ENCODE peak calls at places on chromosomes 4 and X, in four cellular contexts. T, A, L and E are unnamed samples.
A peak's percentile ranks its signal among the peaks of the same experiment; 100 is the strongest.

GRCh38 chr4:98609946-98610345 is 48.5 kb downstream of the TSPAN5 start:
- DNase-seq in A (no peak), T (no peak), L (no peak), E (no peak)

GRCh38 chrX:24528605-24529004 is 63.5 kb downstream of the PDK3 start:
- DNase-seq in T (no peak), L (no peak), A (no peak), E (no peak)

GRCh38 chr4:189769131-189769530 is 171.5 kb upstream of the FRG1 start:
- DNase-seq in L (no peak), T (no peak), A (no peak), E (no peak)

GRCh38 chr4:140568507-140569306 is at the start of gene UCP1:
- DNase-seq in A (peak; percentile 6), L (no peak), T (peak; percentile 45), E (no peak)

GRCh38 chr4:39514888-39515401 is 12.3 kb downstream of the UGDH start:
- DNase-seq in T (peak; percentile 55), L (no peak), A (no peak), E (no peak)

GRCh38 chr4:148787831-148788477 is 345.7 kb upstream of the NR3C2 start:
- DNase-seq in T (no peak), A (no peak), L (no peak), E (peak; percentile 54)

GRCh38 chr4:151921811-151922210 is 161.0 kb upstream of the GATB start:
- DNase-seq in T (no peak), A (no peak), L (no peak), E (peak; percentile 39)

GRCh38 chr4:38160487-38161207 is 200.4 kb downstream of the PTTG2 start:
- DNase-seq in T (peak; percentile 38), A (peak; percentile 96), L (peak; percentile 95), E (peak; percentile 99)

GRCh38 chr4:24850669-24851068 is 55.3 kb downstream of the SOD3 start:
- DNase-seq in A (peak; percentile 80), L (peak; percentile 63), T (no peak), E (peak; percentile 83)

GRCh38 chrX:5236096-5236495 is 992.6 kb downstream of the NLGN4X start:
- DNase-seq in A (no peak), L (no peak), T (no peak), E (no peak)

GRCh38 chrX:80511969-80512760 is 91.9 kb downstream of the TENT5D start:
- DNase-seq in A (peak; percentile 57), T (no peak), L (no peak), E (no peak)

GRCh38 chr4:180169966-180170365 is 2073.2 kb upstream of the TENM3 start:
- DNase-seq in L (no peak), A (no peak), T (no peak), E (no peak)

GRCh38 chr4:131337956-131338355 is 1811.1 kb upstream of the PCDH10 start:
- DNase-seq in L (no peak), A (no peak), T (no peak), E (no peak)

GRCh38 chrX:30971761-30972603 is 82.9 kb upstream of the TAB3 start:
- DNase-seq in T (peak; percentile 20), L (no peak), A (peak; percentile 58), E (peak; percentile 66)

GRCh38 chrX:28920554-28920953 is 333.3 kb downstream of the IL1RAPL1 start:
- DNase-seq in T (no peak), L (no peak), A (no peak), E (no peak)

GRCh38 chr4:112321768-112322684 is 24.9 kb downstream of the ALPK1 start:
- DNase-seq in L (no peak), A (peak; percentile 71), T (peak; percentile 50), E (peak; percentile 52)

GRCh38 chr4:19309365-19309764 is 942.3 kb upstream of the SLIT2 start:
- DNase-seq in L (no peak), A (peak; percentile 79), T (no peak), E (peak; percentile 76)

GRCh38 chr4:64880557-64880956 is 471.3 kb upstream of the TECRL start:
- DNase-seq in A (no peak), L (no peak), T (no peak), E (no peak)

GRCh38 chrX:64394874-64395567 is at the start of gene MTMR8:
- DNase-seq in A (peak; percentile 0), T (peak; percentile 83), L (no peak), E (no peak)

GRCh38 chr4:72451349-72451748 is 117.7 kb downstream of the ADAMTS3 start:
- DNase-seq in L (no peak), T (no peak), A (peak; percentile 38), E (no peak)

GRCh38 chr4:1449833-1450741 is 43.8 kb upstream of the NKX1-1 start:
- DNase-seq in A (no peak), L (no peak), T (no peak), E (no peak)

GRCh38 chrX:42941671-42942070 is 163.7 kb upstream of the PPP1R2C start:
- DNase-seq in T (no peak), L (no peak), A (no peak), E (no peak)

GRCh38 chr4:14196141-14196540 is 568.6 kb upstream of the BOD1L1 start:
- DNase-seq in T (peak; percentile 43), A (peak; percentile 82), L (no peak), E (peak; percentile 50)

GRCh38 chr4:38980903-38981676 is 51.1 kb downstream of the TMEM156 start:
- DNase-seq in A (peak; percentile 83), T (no peak), L (peak; percentile 55), E (peak; percentile 88)

GRCh38 chr4:123399638-123400358 is 3.2 kb downstream of the SPRY1 start:
- DNase-seq in L (no peak), A (peak; percentile 55), T (no peak), E (peak; percentile 17)

GRCh38 chr4:11529625-11530201 is 101.0 kb upstream of the HS3ST1 start:
- DNase-seq in A (peak; percentile 68), L (no peak), T (no peak), E (no peak)

DNA sequence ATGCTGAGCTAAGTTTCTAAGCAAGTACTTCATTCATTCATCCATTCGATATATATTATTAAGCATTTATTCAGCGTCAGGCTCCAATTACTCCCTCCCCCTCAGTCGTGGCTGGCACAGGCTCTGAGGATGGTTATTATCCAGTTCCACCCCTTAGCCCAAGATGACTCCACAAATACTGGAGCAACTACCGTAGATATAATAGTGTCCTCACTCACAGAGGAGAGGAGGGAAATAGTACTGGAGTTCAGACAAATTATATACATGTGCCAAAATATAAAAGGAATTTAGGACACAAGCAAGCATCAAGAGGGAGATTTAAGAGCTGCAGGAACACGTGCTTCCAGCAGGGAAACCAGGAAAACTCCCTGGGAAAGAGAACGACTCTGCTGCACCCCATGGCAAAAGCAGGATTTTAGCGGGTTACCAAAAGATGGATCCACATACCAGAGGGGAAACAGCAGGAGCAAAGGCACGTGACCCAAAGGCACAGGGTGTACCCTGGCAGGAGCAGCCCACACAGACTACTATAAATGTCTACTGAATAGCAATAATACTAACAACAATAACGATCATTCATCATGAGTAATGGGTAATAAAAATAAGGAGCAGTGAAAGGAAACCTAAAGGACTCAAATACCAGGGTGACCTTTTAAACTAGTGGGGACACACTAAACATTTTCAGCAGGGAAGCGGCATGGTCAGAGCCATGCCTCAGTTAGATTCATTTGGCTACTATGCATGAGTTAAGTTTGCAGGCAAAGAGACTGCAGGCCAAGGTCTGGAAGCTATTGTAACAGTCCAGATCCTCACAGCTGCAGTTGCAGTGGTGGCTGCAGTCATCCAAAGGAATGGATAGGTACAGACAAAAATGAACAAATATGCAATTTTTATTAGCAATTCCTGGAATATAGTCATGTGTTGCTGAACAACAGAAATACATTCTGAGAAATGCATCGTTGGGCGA is 153.7 kb downstream of the APBB2 start:
- DNase-seq in T (no peak), L (no peak), A (no peak), E (peak; percentile 47)
- TF ChIP-seq CTCF in T (no peak), L (no peak), A (no peak), E (peak; percentile 20)

GRCh38 chr4:184349283-184350039 is 124.9 kb downstream of the IRF2 start:
- DNase-seq in A (no peak), T (no peak), L (no peak), E (no peak)
- H3K4me3 ChIP-seq in A (no peak overlapping the region), T (no peak overlapping the region), L (no peak overlapping the region), E (no peak overlapping the region)

GRCh38 chr4:8015512-8015911 is 75.9 kb upstream of the AFAP1 start:
- DNase-seq in T (no peak), A (peak; percentile 16), L (no peak), E (peak; percentile 13)
- TF ChIP-seq CTCF in T (no peak), A (peak; percentile 46), L (peak; percentile 42), E (peak; percentile 58)

DNA sequence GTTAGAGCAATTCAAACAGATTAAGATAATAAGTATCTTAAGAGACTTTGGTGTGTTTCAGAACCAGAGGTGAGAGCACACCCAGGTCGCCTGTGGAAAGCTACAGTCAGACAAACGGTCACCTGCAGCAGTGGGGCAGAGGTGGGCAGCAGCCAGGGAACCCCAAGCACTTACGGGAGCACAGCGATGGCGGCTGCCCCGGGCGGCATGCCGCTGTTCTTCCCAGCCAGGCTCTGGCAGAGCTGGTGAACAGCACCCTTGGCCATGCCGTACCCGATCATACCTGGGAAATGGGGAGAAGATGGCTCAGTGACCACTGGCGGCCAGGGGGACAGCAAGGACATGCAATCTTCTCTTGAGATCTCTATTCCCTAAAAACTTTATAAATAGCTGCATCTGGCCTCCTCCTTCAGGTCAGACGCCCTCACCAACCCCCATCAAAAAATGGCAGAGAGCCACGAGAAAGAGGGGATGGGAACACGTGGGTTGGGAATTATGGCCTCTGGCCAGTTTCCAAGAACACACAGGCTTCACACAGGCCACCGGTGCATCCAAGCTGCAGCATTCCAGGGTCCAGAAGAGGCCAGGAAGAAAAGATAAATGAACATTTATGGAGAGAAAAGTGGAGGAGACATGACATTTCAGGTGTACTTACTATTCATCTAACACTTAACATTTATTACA is 19.7 kb downstream of the QDPR start:
- DNase-seq in T (no peak), L (no peak), A (peak; percentile 31), E (peak; percentile 6)
- H3K4me3 ChIP-seq in T (no peak overlapping the region), L (no peak overlapping the region), A (no peak overlapping the region), E (no peak overlapping the region)

DNA sequence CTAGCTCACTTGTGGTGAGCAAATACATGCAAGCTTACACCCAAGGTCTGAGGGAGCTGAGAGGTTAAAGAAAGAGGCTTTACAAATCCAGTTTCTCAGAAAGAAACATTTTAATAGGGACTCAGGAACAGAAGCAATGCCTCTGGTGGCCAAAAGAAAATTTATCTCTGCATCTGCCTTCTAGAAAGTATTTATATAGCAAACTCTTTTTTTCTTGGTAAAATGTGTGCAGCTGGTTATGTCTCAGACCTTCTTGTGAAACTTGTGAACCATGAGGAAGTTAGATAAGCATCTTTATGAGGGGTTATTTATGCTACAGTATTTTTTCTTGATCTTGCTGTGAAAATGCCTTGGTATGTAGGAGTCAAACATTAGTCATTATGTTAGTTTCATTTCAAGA is 48.5 kb upstream of the CYSLTR1 start:
- DNase-seq in L (no peak), A (no peak), T (no peak), E (no peak)
- TF ChIP-seq CTCF in L (no peak), A (no peak), T (no peak), E (no peak)

DNA sequence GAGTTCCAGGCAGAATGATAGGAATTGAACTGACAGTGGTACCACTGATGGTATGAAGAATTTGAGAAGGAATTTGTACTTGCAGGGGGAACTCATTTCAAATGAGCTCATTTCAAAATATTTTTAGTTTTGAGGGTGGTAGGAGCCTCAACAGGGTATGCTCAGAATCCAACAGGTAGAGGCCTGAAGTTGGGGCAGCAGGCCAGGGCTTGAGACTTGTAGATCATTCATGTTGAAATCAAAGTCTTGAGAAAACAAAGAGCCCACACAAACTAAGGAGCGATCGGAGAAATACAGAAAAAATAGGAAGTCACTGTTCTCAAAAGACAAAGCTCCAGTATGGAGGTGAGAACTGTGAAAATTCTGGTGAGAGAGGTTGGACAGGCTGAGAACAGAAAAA is 1.0 kb upstream of the SLC9A6 start:
- DNase-seq in L (no peak), T (no peak), A (no peak), E (no peak)
- H3K4me3 ChIP-seq in L (no peak overlapping the region), T (no peak overlapping the region), A (no peak overlapping the region), E (no peak overlapping the region)